ENCODE peak calls at places on chromosomes 13 and 19, in six cellular contexts. A is astrocyte, R is endothelial cell of umbilical vein, U is DND-41, V is fibroblast of lung, K is PC-3. S is an unnamed sample.

GRCh38 chr19:31304877-31305312 is 44.3 kb downstream of the TSHZ3 start:
- DNase-seq in A (no peak), R (no peak), U (no peak), V (no peak), K (no peak), S (no peak)

GRCh38 chr19:18660939-18661338 is 22.5 kb upstream of the CRTC1 start:
- DNase-seq in A (no peak), R (no peak), U (no peak), V (no peak), K (no peak), S (no peak)

GRCh38 chr19:51501594-51502263 is at the start of gene SIGLEC12:
- DNase-seq in A (no peak), R (no peak), U (peak), V (no peak), K (no peak), S (no peak)

GRCh38 chr19:40528078-40528477 is 48.6 kb upstream of the SHKBP1 start:
- DNase-seq in A (no peak), R (no peak), U (no peak), V (no peak), K (no peak), S (no peak)

GRCh38 chr19:18414504-18415176 is 4.6 kb upstream of the SSBP4 start:
- DNase-seq in A (no peak), R (no peak), U (no peak), V (no peak), K (no peak), S (peak)

GRCh38 chr19:52896431-52897148 is 845 bp downstream of the ZNF320 start:
- DNase-seq in A (peak), R (no peak), U (peak), V (peak), K (peak), S (peak)

GRCh38 chr13:26485786-26486185 is 71.7 kb upstream of the WASF3 start:
- DNase-seq in A (no peak), R (no peak), U (no peak), V (no peak), K (no peak), S (no peak)

GRCh38 chr13:111904701-111905608 is 162.0 kb upstream of the SOX1 start:
- DNase-seq in A (no peak), R (no peak), U (no peak), V (no peak), K (no peak), S (no peak)

GRCh38 chr19:488505-489417 is 7.5 kb upstream of the MADCAM1 start:
- DNase-seq in A (peak), R (peak), U (peak), V (peak), K (peak), S (peak)

GRCh38 chr19:40241809-40242384 is 15.4 kb upstream of the CCNP start:
- DNase-seq in A (peak), R (peak), U (no peak), V (peak), K (no peak), S (no peak)

GRCh38 chr13:25232937-25233515 is 54.3 kb downstream of the MTMR6 start:
- DNase-seq in A (no peak), R (peak), U (no peak), V (peak), K (peak), S (peak)

GRCh38 chr19:815775-816499 is 5.8 kb downstream of the PLPPR3 start:
- DNase-seq in A (no peak), R (no peak), U (no peak), V (no peak), K (no peak), S (no peak)

GRCh38 chr13:57270493-57270892 is 103.5 kb downstream of the PRR20E start:
- DNase-seq in A (no peak), R (no peak), U (no peak), V (no peak), K (no peak), S (no peak)

GRCh38 chr13:99322297-99323103 is 15.3 kb upstream of the GPR183 start:
- DNase-seq in A (peak), R (peak), U (no peak), V (peak), K (peak), S (no peak)

GRCh38 chr13:50275392-50276063 is 260.3 kb downstream of the KCNRG start:
- DNase-seq in A (no peak), R (no peak), U (no peak), V (no peak), K (no peak), S (no peak)

GRCh38 chr13:75294110-75294509 is 187.9 kb downstream of the TBC1D4 start:
- DNase-seq in A (no peak), R (peak), U (no peak), V (no peak), K (no peak), S (no peak)

GRCh38 chr13:23488442-23488841 is 54.9 kb upstream of the SACS start:
- DNase-seq in A (peak), R (peak), U (no peak), V (peak), K (peak), S (no peak)

DNA sequence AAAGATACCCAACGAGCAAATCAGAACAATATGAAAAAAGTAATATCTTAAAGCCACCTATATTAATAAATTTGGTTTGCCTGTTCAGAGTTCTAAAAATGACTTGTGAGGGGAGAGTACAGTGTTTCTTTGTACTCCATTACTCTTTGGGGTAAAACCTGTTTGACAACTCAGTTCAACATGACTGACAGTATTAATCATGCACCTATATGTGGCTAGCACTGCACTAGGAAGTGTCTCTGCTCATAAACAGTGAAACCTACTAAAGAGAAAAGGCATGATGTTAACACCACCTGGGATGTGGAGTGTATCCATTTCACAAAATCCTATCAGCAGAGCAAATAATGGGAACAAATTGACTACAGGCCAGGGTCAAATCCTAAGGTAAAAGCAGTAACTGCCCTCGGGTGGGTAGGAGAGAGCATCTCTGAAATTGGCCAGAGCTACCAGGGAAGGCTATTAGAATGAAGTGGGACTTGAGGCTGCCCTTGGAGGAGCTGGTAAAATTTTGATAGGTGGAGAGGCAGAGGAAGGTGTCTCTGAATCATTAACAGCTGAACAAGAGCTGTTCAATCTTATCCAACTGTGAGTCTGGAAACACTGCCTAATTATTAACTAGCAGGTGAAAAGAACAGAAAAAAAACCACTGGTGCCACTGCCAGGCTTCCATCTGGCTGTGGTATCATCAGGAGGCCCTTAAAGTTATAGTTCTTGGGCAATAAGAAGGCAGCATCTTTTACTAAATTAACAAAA is 365.1 kb downstream of the DNAJC15 start:
- DNase-seq in A (no peak), R (no peak), U (no peak), V (no peak), K (peak), S (no peak)
- H3K9ac ChIP-seq in A (no peak), R (no peak), U (no peak), V (no peak), K (no peak), S (no peak)

GRCh38 chr13:28754698-28755545 is 36.2 kb upstream of the SLC46A3 start:
- DNase-seq in A (no peak), R (peak), U (peak), V (no peak), K (peak), S (no peak)
- TF ChIP-seq CTCF in A (no peak), R (peak), U (peak), V (no peak), K (no peak), S (no peak)

GRCh38 chr13:62510906-62511655 is 1095.4 kb upstream of the PCDH20 start:
- DNase-seq in A (no peak), R (no peak), U (no peak), V (no peak), K (no peak), S (no peak)

DNA sequence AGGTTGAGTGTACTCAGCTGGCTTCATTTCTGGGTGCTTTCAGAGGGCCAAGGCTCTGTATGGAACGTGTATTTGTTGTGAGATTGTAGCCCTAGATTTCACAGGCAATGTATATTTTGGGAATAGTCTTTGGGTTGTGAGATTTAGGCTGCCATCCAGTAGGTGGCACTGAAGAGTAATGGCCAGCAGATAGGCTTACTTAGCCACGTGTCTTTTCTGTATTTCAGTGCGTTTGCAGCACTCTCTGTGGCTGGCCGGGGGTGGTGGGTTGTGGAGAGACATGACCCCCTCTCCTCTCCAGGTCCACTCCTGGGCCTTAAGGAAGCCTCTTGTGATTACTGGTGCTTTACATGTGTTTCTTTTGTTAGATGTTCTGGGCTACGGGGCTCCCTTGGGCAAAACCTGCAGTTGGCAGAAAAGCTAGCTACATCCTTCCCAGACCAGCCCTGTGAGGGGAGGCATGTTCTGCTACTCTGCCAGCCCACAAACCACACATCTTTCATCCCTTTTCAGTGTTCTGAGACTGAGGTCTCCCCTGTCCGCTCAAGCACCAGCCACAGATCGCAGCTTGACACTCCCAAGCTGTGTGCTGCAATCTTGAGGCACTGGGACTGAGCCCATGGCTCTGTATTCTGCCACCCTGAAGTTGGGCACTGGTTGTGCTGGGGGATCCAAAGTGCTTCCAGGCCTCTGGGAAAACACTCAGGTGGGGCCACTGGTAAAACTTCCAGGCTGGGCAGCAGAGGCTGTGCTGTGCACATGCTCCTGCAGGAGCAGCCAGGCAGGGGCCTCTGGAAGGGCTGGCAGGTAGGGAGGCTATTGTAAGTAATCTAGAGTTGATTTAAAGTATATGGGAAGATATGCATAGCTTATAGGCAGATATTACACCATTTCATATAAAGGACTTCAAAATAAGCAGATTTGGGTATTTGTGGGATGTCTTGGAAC is 1096.8 kb upstream of the PCDH20 start:
- DNase-seq in A (no peak), R (peak), U (peak), V (peak), K (peak), S (peak)
- TF ChIP-seq EZH2 in A (no peak), R (no peak), U (no peak), V (no peak), K (no peak), S (no peak)

GRCh38 chr13:106089251-106089940 is 446.1 kb downstream of the EFNB2 start:
- DNase-seq in A (no peak), R (no peak), U (no peak), V (no peak), K (no peak), S (no peak)
- H3K9ac ChIP-seq in A (no peak), R (no peak), U (no peak), V (no peak), K (no peak), S (no peak)

GRCh38 chr19:2540251-2540645 is 64.3 kb downstream of the GADD45B start:
- DNase-seq in A (no peak), R (no peak), U (no peak), V (no peak), K (no peak), S (no peak)

GRCh38 chr19:2538096-2538757 is 62.3 kb downstream of the GADD45B start:
- DNase-seq in A (no peak), R (no peak), U (no peak), V (no peak), K (no peak), S (no peak)

GRCh38 chr19:2542341-2543069 is 66.6 kb downstream of the GADD45B start:
- DNase-seq in A (peak), R (peak), U (no peak), V (peak), K (no peak), S (no peak)

GRCh38 chr19:2543463-2544442 is 67.8 kb downstream of the GADD45B start:
- DNase-seq in A (peak), R (peak), U (peak), V (peak), K (peak), S (peak)

DNA sequence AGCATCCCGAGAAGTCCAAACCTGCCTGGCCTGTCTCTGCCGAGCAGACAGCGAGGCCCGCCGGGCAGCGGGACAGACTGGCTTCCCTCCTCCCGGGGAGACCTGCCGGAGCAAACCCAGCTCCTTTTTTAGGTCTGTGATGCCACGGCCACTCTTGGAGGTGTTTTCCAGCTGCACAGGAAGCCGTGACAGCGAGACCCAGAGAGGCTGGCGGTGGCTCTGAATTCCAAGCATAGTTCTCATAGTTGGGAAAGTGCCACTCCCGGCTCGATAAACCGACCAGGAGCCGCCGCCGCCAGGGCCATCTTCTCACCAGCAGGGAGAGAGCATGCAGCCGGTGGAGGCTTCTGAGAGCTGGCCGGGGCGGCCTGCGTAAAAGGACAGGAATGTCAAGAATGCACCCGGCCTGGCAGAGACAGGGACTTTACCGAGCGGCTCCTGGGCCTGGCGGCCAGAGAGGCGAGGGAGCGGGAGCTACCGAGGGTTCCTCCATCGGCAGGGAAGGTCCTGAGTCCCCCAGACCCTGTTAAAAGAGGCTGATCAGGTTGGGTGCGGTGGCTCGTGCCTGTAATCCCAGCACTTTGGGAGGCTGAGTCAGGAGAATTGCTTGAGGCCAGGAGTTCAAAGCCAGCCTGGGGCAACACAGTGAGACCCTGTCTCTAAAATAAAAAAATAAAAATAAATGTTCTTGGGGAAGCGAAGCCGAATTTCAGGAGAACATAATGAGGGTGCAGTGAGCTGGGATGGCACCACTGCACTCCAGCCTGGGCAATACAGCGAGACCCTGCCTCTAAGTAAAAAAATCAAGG is 64.9 kb downstream of the GADD45B start:
- DNase-seq in A (peak), R (peak), U (no peak), V (peak), K (peak), S (peak)
- TF ChIP-seq CTCF in A (no peak), R (peak), U (no peak), V (peak), K (no peak), S (peak)